ENCODE peak calls at places on chromosomes 1 and 21, in six cellular contexts. L is lung, W is nephron progenitor cell, Z is kidney, V is lower lobe of right lung, U is spleen. B is an unnamed sample.

GRCh38 chr21:34910396-34910795 is 138.7 kb downstream of the RUNX1 start:
- DNase-seq in L (peak; percentile 57), U (no peak), W (no peak), V (peak; percentile 69), Z (no peak), B (no peak)

GRCh38 chr1:234707641-234708040 is 97.7 kb upstream of the IRF2BP2 start:
- DNase-seq in W (no peak), U (no peak), V (no peak), L (peak; percentile 67), Z (no peak), B (no peak)

GRCh38 chr1:231460614-231461013 is 38.5 kb upstream of the EGLN1 start:
- DNase-seq in U (no peak), V (no peak), Z (no peak), L (no peak), W (no peak), B (no peak)

GRCh38 chr1:125086611-125087010 is 3901.8 kb downstream of the SRGAP2C start:
- DNase-seq in Z (peak; percentile 43), W (no peak), V (no peak), L (no peak), U (peak; percentile 20), B (no peak)

GRCh38 chr1:61078611-61079010 is 3.8 kb upstream of the NFIA start:
- DNase-seq in L (no peak), W (no peak), V (no peak), Z (no peak), U (no peak), B (no peak)

GRCh38 chr21:41953249-41953830 is 478 bp downstream of the C2CD2 start:
- DNase-seq in U (peak; percentile 77), W (peak; percentile 63), Z (peak; percentile 82), V (no peak), L (no peak), B (no peak)

GRCh38 chr1:235079443-235079967 is 49.1 kb downstream of the TOMM20 start:
- DNase-seq in Z (peak; percentile 96), L (peak; percentile 80), U (peak; percentile 66), V (peak; percentile 81), W (no peak), B (no peak)

GRCh38 chr21:36282568-36283230 is 37.3 kb upstream of the MORC3 start:
- DNase-seq in W (no peak), U (no peak), V (no peak), Z (no peak), L (no peak), B (no peak)

GRCh38 chr1:185804206-185804605 is 70.0 kb downstream of the HMCN1 start:
- DNase-seq in V (no peak), Z (no peak), U (no peak), W (no peak), L (no peak), B (no peak)

GRCh38 chr21:46150491-46151121 is 4.8 kb downstream of the FTCD start:
- DNase-seq in W (peak; percentile 3), U (peak; percentile 68), V (no peak), Z (peak; percentile 68), L (no peak), B (no peak)

GRCh38 chr1:28668956-28669719 is 554 bp downstream of the GMEB1 start:
- DNase-seq in W (peak; percentile 56), V (peak; percentile 78), L (peak; percentile 41), Z (peak; percentile 87), U (peak; percentile 93), B (peak; percentile 49)

GRCh38 chr1:165925498-165926079 is 98.2 kb downstream of the UCK2 start:
- DNase-seq in V (no peak), L (no peak), Z (no peak), W (no peak), U (no peak), B (no peak)

GRCh38 chr1:226002667-226003501 is 3.7 kb upstream of the SDE2 start:
- DNase-seq in V (peak; percentile 87), W (peak; percentile 52), L (peak; percentile 52), Z (peak; percentile 85), U (peak; percentile 85), B (no peak)

GRCh38 chr21:43767498-43767979 is 8.6 kb downstream of the CSTB start:
- DNase-seq in Z (no peak), V (no peak), W (no peak), U (no peak), L (no peak), B (no peak)

GRCh38 chr1:201471772-201472171 is 2.8 kb upstream of the PHLDA3 start:
- DNase-seq in U (no peak), V (no peak), W (no peak), L (no peak), Z (no peak), B (no peak)

GRCh38 chr1:77824694-77825355 is 45.4 kb downstream of the MIGA1 start:
- DNase-seq in U (no peak), V (peak; percentile 47), L (no peak), W (no peak), Z (no peak), B (no peak)

GRCh38 chr1:35449334-35450008 is 107.7 kb downstream of the KIAA0319L start:
- DNase-seq in W (no peak), U (no peak), Z (no peak), L (no peak), V (no peak), B (no peak)

GRCh38 chr1:6854166-6854565 is 68.9 kb downstream of the CAMTA1 start:
- DNase-seq in L (no peak), Z (no peak), U (no peak), W (no peak), V (no peak), B (no peak)

GRCh38 chr1:200724064-200724463 is 14.6 kb upstream of the CAMSAP2 start:
- DNase-seq in V (no peak), Z (no peak), L (no peak), U (no peak), W (no peak), B (no peak)

GRCh38 chr1:110752941-110753725 is 78.4 kb upstream of the KCNA3 start:
- DNase-seq in U (no peak), Z (no peak), V (no peak), W (no peak), L (no peak), B (no peak)

GRCh38 chr1:54158071-54158470 is 5.3 kb upstream of the CDCP2 start:
- DNase-seq in U (peak; percentile 37), W (no peak), L (no peak), Z (no peak), V (no peak), B (no peak)

GRCh38 chr1:233240367-233240766 is 55.2 kb downstream of the PCNX2 start:
- DNase-seq in W (no peak), Z (no peak), V (no peak), L (no peak), U (no peak), B (no peak)

GRCh38 chr1:40122865-40123264 is 25.8 kb upstream of the PPT1 start:
- DNase-seq in U (no peak), L (no peak), V (no peak), W (no peak), Z (no peak), B (no peak)

GRCh38 chr1:240098534-240098933 is 6.9 kb downstream of the FMN2 start:
- DNase-seq in Z (no peak), U (no peak), W (no peak), V (no peak), L (no peak), B (no peak)

GRCh38 chr1:201888282-201889033 is at the start of gene SHISA4:
- DNase-seq in W (peak; percentile 56), U (peak; percentile 88), Z (peak; percentile 89), V (peak; percentile 88), L (peak; percentile 83), B (peak; percentile 28)

GRCh38 chr1:106727171-106727570 is 329.3 kb upstream of the PRMT6 start:
- DNase-seq in W (no peak), L (no peak), U (no peak), V (no peak), Z (no peak), B (no peak)

GRCh38 chr1:147236959-147237791 is 5.3 kb upstream of the CHD1L start:
- DNase-seq in U (no peak), V (no peak), W (no peak), L (no peak), Z (no peak), B (no peak)

GRCh38 chr21:39568380-39568779 is 44.4 kb upstream of the B3GALT5 start:
- DNase-seq in U (no peak), V (no peak), L (no peak), W (no peak), Z (no peak), B (no peak)

GRCh38 chr1:225870883-225871282 is 11.3 kb downstream of the TMEM63A start:
- DNase-seq in V (no peak), U (no peak), Z (peak; percentile 32), L (no peak), W (no peak), B (no peak)

GRCh38 chr1:156336242-156336641 is 1.9 kb downstream of the CCT3 start:
- DNase-seq in U (no peak), Z (no peak), W (no peak), L (no peak), V (no peak), B (no peak)
- TF ChIP-seq CTCF in U (no peak), Z (no peak), W (no peak), L (no peak), V (no peak), B (peak; percentile 18)

GRCh38 chr1:218524986-218525385 is 179.8 kb downstream of the TGFB2 start:
- DNase-seq in L (no peak), Z (no peak), W (no peak), U (no peak), V (no peak), B (no peak)
- TF ChIP-seq CTCF in L (no peak), Z (no peak), W (no peak), U (no peak), V (no peak), B (no peak)

GRCh38 chr1:178513278-178513983 is 522 bp downstream of the TEX35 start:
- DNase-seq in W (no peak), V (no peak), L (no peak), U (peak; percentile 53), Z (peak; percentile 49), B (no peak)
- TF ChIP-seq CTCF in W (no peak), V (no peak), L (no peak), U (no peak), Z (no peak), B (no peak)

GRCh38 chr1:46173361-46173856 is 1.5 kb upstream of the TSPAN1 start:
- DNase-seq in V (no peak), Z (no peak), U (no peak), L (no peak), W (no peak), B (no peak)
- TF ChIP-seq CTCF in V (no peak), Z (no peak), U (no peak), L (no peak), W (no peak), B (no peak)

GRCh38 chr1:157960773-157961172 is 32.7 kb upstream of the KIRREL1 start:
- DNase-seq in Z (no peak), W (no peak), V (no peak), U (no peak), L (no peak), B (no peak)
- TF ChIP-seq CTCF in Z (no peak), W (no peak), V (no peak), U (no peak), L (no peak), B (no peak)

DNA sequence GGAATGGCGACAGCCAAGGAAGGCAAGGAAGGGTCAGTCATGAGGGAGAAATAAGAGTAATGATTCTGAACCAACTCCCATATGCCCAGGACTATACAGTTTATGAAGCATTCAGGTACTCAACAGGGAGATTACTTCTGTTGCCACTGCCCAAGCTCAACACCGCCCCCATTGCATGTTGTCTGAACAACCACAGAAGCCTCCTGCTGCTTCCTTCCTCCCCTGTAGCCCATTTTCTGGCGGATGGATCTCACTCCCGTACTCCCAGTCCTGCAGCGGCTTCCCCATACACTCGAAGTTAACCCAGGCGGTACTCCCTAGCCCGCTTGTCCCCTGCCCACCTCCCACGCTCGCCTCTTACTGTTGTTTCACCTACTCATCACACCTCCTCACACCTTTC is 103.0 kb downstream of the BEND5 start:
- DNase-seq in U (no peak), W (no peak), V (no peak), L (no peak), Z (no peak), B (no peak)
- TF ChIP-seq CTCF in U (no peak), W (peak; percentile 40), V (no peak), L (no peak), Z (no peak), B (peak; percentile 52)